ENCODE peak calls at places on chromosomes 12 and 14, in six cellular contexts. One of them, this sample, is unnamed.
A peak's percentile ranks its signal among the peaks of the same experiment; 100 is the strongest.

GRCh38 chr14:40899435-40899834 is 707.2 kb upstream of the LRFN5 start:
- DNase-seq in neural progenitor cell: no peak
- DNase-seq in mucosa of descending colon: no peak
- DNase-seq in Karpas-422: no peak
- DNase-seq in lower lobe of right lung: no peak
- DNase-seq in K562: no peak
- DNase-seq in this sample: no peak

GRCh38 chr12:117750657-117751056 is 218.1 kb downstream of the KSR2 start:
- DNase-seq in neural progenitor cell: no peak
- DNase-seq in mucosa of descending colon: no peak
- DNase-seq in Karpas-422: no peak
- DNase-seq in lower lobe of right lung: no peak
- DNase-seq in K562: no peak
- DNase-seq in this sample: no peak

GRCh38 chr12:22994276-22994675 is 369.3 kb downstream of the ETNK1 start:
- DNase-seq in neural progenitor cell: no peak
- DNase-seq in mucosa of descending colon: no peak
- DNase-seq in Karpas-422: no peak
- DNase-seq in lower lobe of right lung: no peak
- DNase-seq in K562: no peak
- DNase-seq in this sample: no peak

GRCh38 chr14:66508846-66509621 is 1.1 kb downstream of the GPHN start:
- DNase-seq in neural progenitor cell: peak; percentile 60
- DNase-seq in mucosa of descending colon: peak; percentile 69
- DNase-seq in Karpas-422: peak; percentile 48
- DNase-seq in lower lobe of right lung: peak; percentile 49
- DNase-seq in K562: peak; percentile 19
- DNase-seq in this sample: peak; percentile 30

GRCh38 chr12:116790066-116790465 is 52.0 kb downstream of the RNFT2 start:
- DNase-seq in neural progenitor cell: no peak
- DNase-seq in mucosa of descending colon: no peak
- DNase-seq in Karpas-422: no peak
- DNase-seq in lower lobe of right lung: no peak
- DNase-seq in K562: no peak
- DNase-seq in this sample: no peak

GRCh38 chr12:117282490-117282889 is 78.9 kb downstream of the NOS1 start:
- DNase-seq in neural progenitor cell: no peak
- DNase-seq in mucosa of descending colon: no peak
- DNase-seq in Karpas-422: no peak
- DNase-seq in lower lobe of right lung: no peak
- DNase-seq in K562: no peak
- DNase-seq in this sample: no peak

GRCh38 chr12:47979686-47980085 is 16.3 kb downstream of the TMEM106C start:
- DNase-seq in neural progenitor cell: no peak
- DNase-seq in mucosa of descending colon: peak; percentile 16
- DNase-seq in Karpas-422: no peak
- DNase-seq in lower lobe of right lung: no peak
- DNase-seq in K562: no peak
- DNase-seq in this sample: no peak

GRCh38 chr14:74425525-74426201 is 347 bp downstream of the SYNDIG1L start:
- DNase-seq in neural progenitor cell: peak; percentile 92
- DNase-seq in mucosa of descending colon: peak; percentile 56
- DNase-seq in Karpas-422: no peak
- DNase-seq in lower lobe of right lung: no peak
- DNase-seq in K562: peak; percentile 76
- DNase-seq in this sample: peak; percentile 55

GRCh38 chr12:57011438-57012424 is 4.6 kb downstream of the TAC3 start:
- DNase-seq in neural progenitor cell: no peak
- DNase-seq in mucosa of descending colon: no peak
- DNase-seq in Karpas-422: no peak
- DNase-seq in lower lobe of right lung: no peak
- DNase-seq in K562: no peak
- DNase-seq in this sample: no peak

GRCh38 chr12:121400332-121401139 is 618 bp downstream of the RNF34 start:
- DNase-seq in neural progenitor cell: peak; percentile 60
- DNase-seq in mucosa of descending colon: peak; percentile 69
- DNase-seq in Karpas-422: peak; percentile 73
- DNase-seq in lower lobe of right lung: peak; percentile 63
- DNase-seq in K562: peak; percentile 34
- DNase-seq in this sample: no peak

GRCh38 chr14:35818346-35819115 is 7.6 kb upstream of the BRMS1L start:
- DNase-seq in neural progenitor cell: peak; percentile 50
- DNase-seq in mucosa of descending colon: no peak
- DNase-seq in Karpas-422: peak; percentile 86
- DNase-seq in lower lobe of right lung: no peak
- DNase-seq in K562: peak; percentile 39
- DNase-seq in this sample: peak; percentile 35

GRCh38 chr12:95998611-95999300 is 2.6 kb upstream of the HAL start:
- DNase-seq in neural progenitor cell: peak; percentile 77
- DNase-seq in mucosa of descending colon: no peak
- DNase-seq in Karpas-422: peak; percentile 90
- DNase-seq in lower lobe of right lung: no peak
- DNase-seq in K562: peak; percentile 57
- DNase-seq in this sample: peak; percentile 21

GRCh38 chr12:132428872-132429121 is 61.2 kb upstream of the FBRSL1 start:
- DNase-seq in neural progenitor cell: no peak
- DNase-seq in mucosa of descending colon: no peak
- DNase-seq in Karpas-422: no peak
- DNase-seq in lower lobe of right lung: no peak
- DNase-seq in K562: no peak
- DNase-seq in this sample: no peak

GRCh38 chr12:63844391-63845341 is at the start of gene SRGAP1:
- DNase-seq in neural progenitor cell: peak; percentile 10
- DNase-seq in mucosa of descending colon: peak; percentile 79
- DNase-seq in Karpas-422: no peak
- DNase-seq in lower lobe of right lung: peak; percentile 62
- DNase-seq in K562: peak; percentile 27
- DNase-seq in this sample: peak; percentile 58

GRCh38 chr12:68349921-68350606 is 17.9 kb upstream of the MDM1 start:
- DNase-seq in neural progenitor cell: no peak
- DNase-seq in mucosa of descending colon: no peak
- DNase-seq in Karpas-422: no peak
- DNase-seq in lower lobe of right lung: no peak
- DNase-seq in K562: no peak
- DNase-seq in this sample: no peak

GRCh38 chr12:24839268-24839791 is 109.6 kb downstream of the BCAT1 start:
- DNase-seq in neural progenitor cell: no peak
- DNase-seq in mucosa of descending colon: no peak
- DNase-seq in Karpas-422: no peak
- DNase-seq in lower lobe of right lung: no peak
- DNase-seq in K562: no peak
- DNase-seq in this sample: no peak
- H3K36me3 ChIP-seq in neural progenitor cell: peaks cover 15% of the 10 kb centered on the region
- H3K36me3 ChIP-seq in mucosa of descending colon: no peaks in the 10 kb centered on the region
- H3K36me3 ChIP-seq in Karpas-422: peaks cover 38% of the 10 kb centered on the region
- H3K36me3 ChIP-seq in lower lobe of right lung: peaks cover 6% of the 10 kb centered on the region
- H3K36me3 ChIP-seq in K562: peaks cover 70% of the 10 kb centered on the region
- H3K36me3 ChIP-seq in this sample: no peaks in the 10 kb centered on the region

GRCh38 chr12:2820432-2820831 is 8.0 kb downstream of the ITFG2 start:
- DNase-seq in neural progenitor cell: no peak
- DNase-seq in mucosa of descending colon: no peak
- DNase-seq in Karpas-422: no peak
- DNase-seq in lower lobe of right lung: no peak
- DNase-seq in K562: no peak
- DNase-seq in this sample: no peak
- H3K36me3 ChIP-seq in neural progenitor cell: no peaks in the 10 kb centered on the region
- H3K36me3 ChIP-seq in mucosa of descending colon: peaks cover 7% of the 10 kb centered on the region
- H3K36me3 ChIP-seq in Karpas-422: peaks cover 43% of the 10 kb centered on the region
- H3K36me3 ChIP-seq in lower lobe of right lung: peaks cover 90% of the 10 kb centered on the region
- H3K36me3 ChIP-seq in K562: peaks cover 68% of the 10 kb centered on the region
- H3K36me3 ChIP-seq in this sample: peaks cover 9% of the 10 kb centered on the region

GRCh38 chr12:45348311-45348710 is 132.4 kb downstream of the ANO6 start:
- DNase-seq in neural progenitor cell: no peak
- DNase-seq in mucosa of descending colon: no peak
- DNase-seq in Karpas-422: no peak
- DNase-seq in lower lobe of right lung: no peak
- DNase-seq in K562: no peak
- DNase-seq in this sample: no peak

GRCh38 chr12:45339035-45339434 is 123.1 kb downstream of the ANO6 start:
- DNase-seq in neural progenitor cell: no peak
- DNase-seq in mucosa of descending colon: no peak
- DNase-seq in Karpas-422: no peak
- DNase-seq in lower lobe of right lung: no peak
- DNase-seq in K562: no peak
- DNase-seq in this sample: no peak

GRCh38 chr12:45342171-45342570 is 126.3 kb downstream of the ANO6 start:
- DNase-seq in neural progenitor cell: no peak
- DNase-seq in mucosa of descending colon: no peak
- DNase-seq in Karpas-422: no peak
- DNase-seq in lower lobe of right lung: no peak
- DNase-seq in K562: no peak
- DNase-seq in this sample: no peak

GRCh38 chr12:45342848-45343247 is 127.0 kb downstream of the ANO6 start:
- DNase-seq in neural progenitor cell: no peak
- DNase-seq in mucosa of descending colon: no peak
- DNase-seq in Karpas-422: no peak
- DNase-seq in lower lobe of right lung: no peak
- DNase-seq in K562: no peak
- DNase-seq in this sample: no peak

GRCh38 chr12:45343269-45344051 is 127.6 kb downstream of the ANO6 start:
- DNase-seq in neural progenitor cell: no peak
- DNase-seq in mucosa of descending colon: no peak
- DNase-seq in Karpas-422: no peak
- DNase-seq in lower lobe of right lung: no peak
- DNase-seq in K562: peak; percentile 21
- DNase-seq in this sample: no peak
- H3K36me3 ChIP-seq in neural progenitor cell: peaks cover 4% of the 10 kb centered on the region
- H3K36me3 ChIP-seq in mucosa of descending colon: no peaks in the 10 kb centered on the region
- H3K36me3 ChIP-seq in Karpas-422: no peaks in the 10 kb centered on the region
- H3K36me3 ChIP-seq in lower lobe of right lung: peaks cover 13% of the 10 kb centered on the region
- H3K36me3 ChIP-seq in K562: peaks cover 7% of the 10 kb centered on the region
- H3K36me3 ChIP-seq in this sample: peaks cover 8% of the 10 kb centered on the region

GRCh38 chr12:67322580-67322979 is 53.4 kb downstream of the CAND1 start:
- DNase-seq in neural progenitor cell: no peak
- DNase-seq in mucosa of descending colon: no peak
- DNase-seq in Karpas-422: no peak
- DNase-seq in lower lobe of right lung: no peak
- DNase-seq in K562: no peak
- DNase-seq in this sample: peak; percentile 23
- H3K36me3 ChIP-seq in neural progenitor cell: no peaks in the 10 kb centered on the region
- H3K36me3 ChIP-seq in mucosa of descending colon: no peaks in the 10 kb centered on the region
- H3K36me3 ChIP-seq in Karpas-422: peaks cover 52% of the 10 kb centered on the region
- H3K36me3 ChIP-seq in lower lobe of right lung: peaks cover 6% of the 10 kb centered on the region
- H3K36me3 ChIP-seq in K562: peaks cover 4% of the 10 kb centered on the region
- H3K36me3 ChIP-seq in this sample: no peaks in the 10 kb centered on the region

GRCh38 chr14:28012629-28013415 is 753.8 kb upstream of the FOXG1 start:
- DNase-seq in neural progenitor cell: peak; percentile 53
- DNase-seq in mucosa of descending colon: no peak
- DNase-seq in Karpas-422: no peak
- DNase-seq in lower lobe of right lung: no peak
- DNase-seq in K562: no peak
- DNase-seq in this sample: no peak
- H3K36me3 ChIP-seq in neural progenitor cell: no peaks in the 10 kb centered on the region
- H3K36me3 ChIP-seq in mucosa of descending colon: no peaks in the 10 kb centered on the region
- H3K36me3 ChIP-seq in Karpas-422: no peaks in the 10 kb centered on the region
- H3K36me3 ChIP-seq in lower lobe of right lung: no peaks in the 10 kb centered on the region
- H3K36me3 ChIP-seq in K562: no peaks in the 10 kb centered on the region
- H3K36me3 ChIP-seq in this sample: no peaks in the 10 kb centered on the region

GRCh38 chr12:6508087-6508486 is 14.2 kb downstream of the NCAPD2 start:
- DNase-seq in neural progenitor cell: no peak
- DNase-seq in mucosa of descending colon: no peak
- DNase-seq in Karpas-422: no peak
- DNase-seq in lower lobe of right lung: no peak
- DNase-seq in K562: no peak
- DNase-seq in this sample: no peak

GRCh38 chr12:6507102-6507998 is 13.4 kb downstream of the NCAPD2 start:
- DNase-seq in neural progenitor cell: peak; percentile 49
- DNase-seq in mucosa of descending colon: no peak
- DNase-seq in Karpas-422: no peak
- DNase-seq in lower lobe of right lung: no peak
- DNase-seq in K562: no peak
- DNase-seq in this sample: no peak
- H3K36me3 ChIP-seq in neural progenitor cell: peaks cover 5% of the 10 kb centered on the region
- H3K36me3 ChIP-seq in mucosa of descending colon: no peaks in the 10 kb centered on the region
- H3K36me3 ChIP-seq in Karpas-422: peaks cover 44% of the 10 kb centered on the region
- H3K36me3 ChIP-seq in lower lobe of right lung: peaks cover 46% of the 10 kb centered on the region
- H3K36me3 ChIP-seq in K562: peaks cover 49% of the 10 kb centered on the region
- H3K36me3 ChIP-seq in this sample: peaks cover 9% of the 10 kb centered on the region

GRCh38 chr12:93407283-93407962 is 29.7 kb downstream of the NUDT4 start:
- DNase-seq in neural progenitor cell: no peak
- DNase-seq in mucosa of descending colon: no peak
- DNase-seq in Karpas-422: no peak
- DNase-seq in lower lobe of right lung: no peak
- DNase-seq in K562: no peak
- DNase-seq in this sample: no peak

GRCh38 chr12:93397412-93397811 is 19.7 kb downstream of the NUDT4 start:
- DNase-seq in neural progenitor cell: no peak
- DNase-seq in mucosa of descending colon: no peak
- DNase-seq in Karpas-422: no peak
- DNase-seq in lower lobe of right lung: no peak
- DNase-seq in K562: no peak
- DNase-seq in this sample: peak; percentile 44

GRCh38 chr12:93403988-93404803 is 26.5 kb downstream of the NUDT4 start:
- DNase-seq in neural progenitor cell: no peak
- DNase-seq in mucosa of descending colon: no peak
- DNase-seq in Karpas-422: no peak
- DNase-seq in lower lobe of right lung: no peak
- DNase-seq in K562: no peak
- DNase-seq in this sample: no peak

GRCh38 chr12:93404961-93405849 is 27.5 kb downstream of the NUDT4 start:
- DNase-seq in neural progenitor cell: no peak
- DNase-seq in mucosa of descending colon: no peak
- DNase-seq in Karpas-422: no peak
- DNase-seq in lower lobe of right lung: no peak
- DNase-seq in K562: no peak
- DNase-seq in this sample: no peak

GRCh38 chr12:93402333-93403311 is 24.9 kb downstream of the NUDT4 start:
- DNase-seq in neural progenitor cell: no peak
- DNase-seq in mucosa of descending colon: no peak
- DNase-seq in Karpas-422: no peak
- DNase-seq in lower lobe of right lung: no peak
- DNase-seq in K562: no peak
- DNase-seq in this sample: no peak
- H3K36me3 ChIP-seq in neural progenitor cell: no peaks in the 10 kb centered on the region
- H3K36me3 ChIP-seq in mucosa of descending colon: no peaks in the 10 kb centered on the region
- H3K36me3 ChIP-seq in Karpas-422: no peaks in the 10 kb centered on the region
- H3K36me3 ChIP-seq in lower lobe of right lung: peaks cover 35% of the 10 kb centered on the region
- H3K36me3 ChIP-seq in K562: peaks cover 44% of the 10 kb centered on the region
- H3K36me3 ChIP-seq in this sample: no peaks in the 10 kb centered on the region

DNA sequence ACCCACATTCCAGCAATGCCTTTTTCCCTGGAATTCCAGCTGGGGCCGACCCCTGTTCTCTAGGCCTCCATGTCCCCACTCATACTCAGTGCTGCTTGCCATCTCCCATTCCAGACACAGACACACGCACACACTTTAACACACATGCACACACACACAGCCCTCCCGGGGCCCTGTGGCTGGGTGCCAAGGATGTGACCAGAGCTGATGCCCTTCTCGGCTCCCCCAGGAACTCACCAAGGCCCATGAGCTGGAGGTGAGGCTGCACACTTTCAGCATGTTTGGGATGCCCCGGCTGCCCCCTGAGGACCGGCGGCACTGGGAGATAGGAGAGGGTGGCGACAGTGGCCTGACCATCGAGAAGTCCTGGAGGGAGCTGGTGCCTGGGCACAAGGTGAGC is 4.3 kb downstream of the PLEKHG6 start:
- DNase-seq in neural progenitor cell: no peak
- DNase-seq in mucosa of descending colon: peak; percentile 40
- DNase-seq in Karpas-422: no peak
- DNase-seq in lower lobe of right lung: no peak
- DNase-seq in K562: no peak
- DNase-seq in this sample: no peak
- H3K36me3 ChIP-seq in neural progenitor cell: no peaks in the 10 kb centered on the region
- H3K36me3 ChIP-seq in mucosa of descending colon: peaks cover 3% of the 10 kb centered on the region
- H3K36me3 ChIP-seq in Karpas-422: no peaks in the 10 kb centered on the region
- H3K36me3 ChIP-seq in lower lobe of right lung: no peaks in the 10 kb centered on the region
- H3K36me3 ChIP-seq in K562: no peaks in the 10 kb centered on the region
- H3K36me3 ChIP-seq in this sample: no peaks in the 10 kb centered on the region

GRCh38 chr14:53581497-53581896 is 375.1 kb downstream of the BMP4 start:
- DNase-seq in neural progenitor cell: no peak
- DNase-seq in mucosa of descending colon: no peak
- DNase-seq in Karpas-422: no peak
- DNase-seq in lower lobe of right lung: no peak
- DNase-seq in K562: no peak
- DNase-seq in this sample: no peak
- H3K36me3 ChIP-seq in neural progenitor cell: no peaks in the 10 kb centered on the region
- H3K36me3 ChIP-seq in mucosa of descending colon: no peaks in the 10 kb centered on the region
- H3K36me3 ChIP-seq in Karpas-422: no peaks in the 10 kb centered on the region
- H3K36me3 ChIP-seq in lower lobe of right lung: no peaks in the 10 kb centered on the region
- H3K36me3 ChIP-seq in K562: no peaks in the 10 kb centered on the region
- H3K36me3 ChIP-seq in this sample: no peaks in the 10 kb centered on the region

This sample was measured in pancreas.